ENCODE peak calls at places on chromosomes 13 and 19, in ten cellular contexts. Q is H1, T is spleen, P is suprapubic skin, U is upper lobe of left lung, L is HepG2, N is transverse colon, K is breast epithelium, C is GM12878, G is stomach. M is an unnamed sample.

GRCh38 chr19:28887920-28888618 is 324.9 kb downstream of the UQCRFS1 start:
- DNase-seq in T (no peak), Q (no peak), N (no peak), K (no peak), U (peak; percentile 74), L (no peak), C (no peak), G (no peak), P (no peak), M (no peak)

GRCh38 chr13:88086577-88086976 is 415.4 kb downstream of the SLITRK5 start:
- DNase-seq in P (no peak), C (no peak), U (no peak), K (no peak), N (no peak), T (no peak), G (no peak), L (no peak), Q (no peak), M (no peak)

GRCh38 chr13:113672002-113672651 is 5.1 kb downstream of the GRK1 start:
- DNase-seq in T (peak; percentile 66), G (no peak), U (peak; percentile 76), Q (no peak), L (no peak), C (no peak), P (peak; percentile 50), N (no peak), K (no peak), M (no peak)

GRCh38 chr13:91017669-91018053 is 329.8 kb upstream of the MIR17HG start:
- DNase-seq in U (no peak), L (no peak), G (no peak), N (no peak), Q (peak; percentile 49), C (no peak), P (no peak), K (no peak), T (no peak), M (no peak)

GRCh38 chr13:38577048-38577447 is 109.8 kb upstream of the FREM2 start:
- DNase-seq in K (no peak), Q (no peak), G (no peak), C (no peak), U (no peak), P (no peak), L (peak; percentile 1), N (no peak), T (no peak), M (no peak)

GRCh38 chr19:55119053-55119452 is 1.6 kb upstream of the PPP1R12C start:
- DNase-seq in N (no peak), C (no peak), G (no peak), T (no peak), U (no peak), Q (no peak), K (no peak), L (no peak), P (no peak), M (no peak)

GRCh38 chr19:28024920-28025319 is 1188.0 kb downstream of the UQCRFS1 start:
- DNase-seq in U (no peak), G (no peak), N (no peak), Q (no peak), L (no peak), P (no peak), K (no peak), C (no peak), T (no peak), M (no peak)

GRCh38 chr13:58476176-58476575 is 844.6 kb downstream of the PCDH17 start:
- DNase-seq in U (no peak), C (no peak), G (no peak), K (no peak), P (no peak), L (no peak), Q (no peak), N (no peak), T (no peak), M (no peak)

GRCh38 chr19:53571339-53571738 is 33.4 kb downstream of the ZNF331 start:
- DNase-seq in P (no peak), L (no peak), Q (no peak), G (no peak), C (no peak), N (no peak), K (no peak), U (no peak), T (no peak), M (no peak)

GRCh38 chr13:67355791-67356190 is 125.7 kb upstream of the PCDH9 start:
- DNase-seq in Q (no peak), T (no peak), U (no peak), G (no peak), K (no peak), L (no peak), C (no peak), P (no peak), N (no peak), M (no peak)

GRCh38 chr19:57244513-57244912 is 4.1 kb downstream of the ZNF805 start:
- DNase-seq in N (no peak), C (no peak), G (no peak), Q (no peak), U (no peak), T (no peak), P (no peak), L (no peak), K (no peak), M (peak; percentile 42)

GRCh38 chr19:57242821-57243220 is 2.4 kb downstream of the ZNF805 start:
- DNase-seq in K (no peak), N (no peak), C (no peak), U (no peak), Q (no peak), P (no peak), G (no peak), T (no peak), L (no peak), M (no peak)

GRCh38 chr19:57240311-57241090 is at the start of gene ZNF805:
- DNase-seq in C (peak; percentile 74), G (peak; percentile 97), Q (peak; percentile 97), P (peak; percentile 97), N (peak; percentile 97), U (peak; percentile 94), K (peak; percentile 97), L (peak; percentile 90), T (peak; percentile 97), M (peak; percentile 98)

GRCh38 chr19:57241181-57241580 is 749 bp downstream of the ZNF805 start:
- DNase-seq in K (no peak), Q (no peak), N (no peak), G (no peak), C (no peak), L (peak; percentile 12), U (no peak), T (no peak), P (no peak), M (peak; percentile 4)

DNA sequence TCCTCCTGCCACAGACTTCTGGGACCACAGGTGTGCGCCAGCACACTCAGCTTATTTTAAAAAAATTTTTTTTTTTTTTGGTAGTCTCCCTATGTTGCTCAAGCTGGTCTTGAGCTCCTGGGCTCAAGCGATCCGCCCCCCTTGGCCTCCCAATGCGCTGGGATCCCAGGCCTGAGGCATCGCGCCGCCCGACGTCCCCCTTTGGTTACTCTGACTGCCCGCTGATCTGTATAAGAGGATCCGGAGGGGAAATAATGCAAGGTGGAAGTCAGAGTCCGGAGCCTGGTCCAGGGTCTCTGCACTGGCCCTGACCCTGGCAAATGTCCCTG is 486 bp upstream of the ZNF805 start:
- DNase-seq in K (no peak), N (no peak), Q (no peak), G (no peak), L (no peak), P (no peak), C (no peak), U (no peak), T (no peak), M (peak; percentile 83)
- H3K27ac ChIP-seq in K (peak overlapping the region; percentile 94), N (peak overlapping the region; percentile 93), Q (peak overlapping the region; percentile 77), G (peak overlapping the region; percentile 95), L (peak overlapping the region; percentile 84), P (peak overlapping the region; percentile 93), C (peak overlapping the region; percentile 73), U (peak overlapping the region; percentile 94), T (peak overlapping the region; percentile 93), M (peak overlapping the region; percentile 88)

DNA sequence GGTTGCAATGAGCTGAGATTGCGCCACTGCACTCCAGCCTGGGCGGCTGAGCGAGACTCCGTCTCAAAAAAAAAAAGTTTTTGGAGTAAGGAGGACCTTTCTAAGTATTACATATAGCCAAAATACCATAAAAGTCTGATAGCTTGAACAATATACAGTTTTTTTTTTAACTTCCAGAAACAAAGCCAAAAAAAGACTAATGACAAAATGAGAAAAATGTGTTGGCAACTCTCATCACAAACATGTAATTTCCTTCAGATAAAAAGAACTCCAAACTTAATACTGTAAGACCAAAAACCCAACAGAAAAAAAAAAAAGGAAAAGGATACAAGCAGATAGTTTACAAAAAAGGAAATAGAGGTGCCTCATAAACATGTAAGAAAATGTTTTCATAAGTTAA is 68.2 kb upstream of the MED4 start:
- DNase-seq in G (no peak), U (no peak), C (no peak), P (no peak), N (no peak), Q (no peak), T (no peak), L (no peak), K (no peak), M (no peak)
- TF ChIP-seq POLR2A in G (no peak), U (no peak), C (no peak), P (no peak), N (no peak), Q (no peak), T (no peak), L (no peak), K (no peak), M (no peak)

GRCh38 chr13:20826810-20827560 is 53.2 kb upstream of the EEF1AKMT1 start:
- DNase-seq in Q (no peak), G (no peak), K (no peak), L (no peak), N (no peak), T (no peak), C (no peak), P (no peak), U (no peak), M (no peak)

GRCh38 chr13:20826301-20826700 is 52.5 kb upstream of the EEF1AKMT1 start:
- DNase-seq in K (no peak), P (no peak), G (no peak), Q (no peak), L (no peak), C (no peak), T (no peak), U (no peak), N (no peak), M (no peak)

GRCh38 chr13:20825476-20825875 is 51.7 kb upstream of the EEF1AKMT1 start:
- DNase-seq in G (no peak), P (no peak), T (no peak), K (no peak), U (no peak), Q (no peak), N (no peak), C (no peak), L (no peak), M (no peak)

GRCh38 chr13:20823071-20823470 is 49.3 kb upstream of the EEF1AKMT1 start:
- DNase-seq in C (no peak), G (no peak), Q (no peak), U (no peak), L (no peak), N (no peak), K (no peak), P (no peak), T (no peak), M (no peak)

GRCh38 chr13:20824762-20825161 is 51.0 kb upstream of the EEF1AKMT1 start:
- DNase-seq in K (no peak), L (no peak), N (no peak), G (no peak), C (no peak), T (no peak), U (no peak), P (no peak), Q (no peak), M (no peak)
- TF ChIP-seq POLR2AphosphoS5 in K (no peak), L (no peak), N (no peak), G (no peak), C (no peak), T (no peak), U (no peak), P (no peak), Q (no peak), M (no peak)

GRCh38 chr19:50897612-50898011 is 13.6 kb downstream of the KLK4 start:
- DNase-seq in G (no peak), P (no peak), T (no peak), N (no peak), K (no peak), L (no peak), Q (no peak), U (no peak), C (no peak), M (no peak)
- H3K27ac ChIP-seq in G (no peak overlapping the region), P (no peak overlapping the region), T (no peak overlapping the region), N (no peak overlapping the region), K (no peak overlapping the region), L (no peak overlapping the region), Q (no peak overlapping the region), U (no peak overlapping the region), C (peak overlapping the region; percentile 76), M (no peak overlapping the region)

M was measured in esophagus muscularis mucosa.